ENCODE peak calls at places on chromosomes 4 and X, in six cellular contexts. N is activated gamma-delta T cell treated with Interleukin-2 at 50 U/mL for 16 hours; K is ELR; T is cardiac fibroblast; X is stimulated activated CD4-positive, alpha-beta T cell treated with anti-CD3 and anti-CD28 coated beads, Interleukin-1b, Interleukin-23, amount 100 ng/mL, for 24 hours; L is T-helper 9 cell. P is an unnamed sample.

GRCh38 chrX:38474543-38474942 is 86.8 kb upstream of the TSPAN7 start:
- DNase-seq in X (no peak), K (no peak), L (no peak), N (no peak), T (no peak), P (no peak)

GRCh38 chrX:31036895-31037294 is 34.9 kb downstream of the FTHL17 start:
- DNase-seq in N (no peak), K (peak), L (no peak), T (peak), X (no peak), P (no peak)

GRCh38 chr4:187128226-187128625 is 404.6 kb upstream of the FAT1 start:
- DNase-seq in T (peak), X (no peak), N (no peak), L (no peak), K (peak), P (no peak)

GRCh38 chr4:87864321-87864720 is 31.6 kb downstream of the MEPE start:
- DNase-seq in L (no peak), T (no peak), X (no peak), K (no peak), N (no peak), P (no peak)

GRCh38 chrX:1212532-1212931 is at the start of gene CRLF2:
- DNase-seq in K (peak), X (no peak), L (no peak), N (no peak), T (peak), P (no peak)

GRCh38 chrX:13463608-13464007 is 105.8 kb upstream of the EGFL6 start:
- DNase-seq in L (no peak), N (no peak), K (peak), X (no peak), T (peak), P (peak)

GRCh38 chr4:111641813-111642579 is 503.3 kb upstream of the FAM241A start:
- DNase-seq in L (no peak), K (peak), N (no peak), X (no peak), T (peak), P (peak)

GRCh38 chrX:41333744-41333993 is 293 bp upstream of the DDX3X start:
- DNase-seq in N (no peak), K (peak), L (no peak), T (peak), X (no peak), P (peak)

GRCh38 chrX:139936259-139936658 is 3.4 kb upstream of the ATP11C start:
- DNase-seq in X (no peak), T (no peak), N (no peak), L (no peak), K (no peak), P (no peak)

GRCh38 chrX:140526138-140526537 is 21.3 kb upstream of the SOX3 start:
- DNase-seq in N (no peak), T (peak), X (no peak), L (no peak), K (peak), P (no peak)

GRCh38 chr4:55468724-55469123 is 73.0 kb downstream of the TMEM165 start:
- DNase-seq in X (no peak), L (no peak), T (peak), N (no peak), K (peak), P (no peak)

P was measured in DMS153.